ENCODE peak calls at places on chromosomes 4 and X, in seven cellular contexts. One of them, this sample, is unnamed.

GRCh38 chrX:123169247-123169901 is 14.7 kb upstream of the GRIA3 start:
- DNase-seq in SK-N-SH: no peak
- DNase-seq in K562: no peak
- DNase-seq in HCT116: peak; percentile 38
- DNase-seq in HepG2: peak; percentile 35
- DNase-seq in H1: no peak
- DNase-seq in GM12878: no peak
- DNase-seq in this sample: no peak

GRCh38 chr4:172546782-172547181 is 621.8 kb upstream of the GALNT7 start:
- DNase-seq in SK-N-SH: no peak
- DNase-seq in K562: no peak
- DNase-seq in HCT116: no peak
- DNase-seq in HepG2: no peak
- DNase-seq in H1: no peak
- DNase-seq in GM12878: peak; percentile 8
- DNase-seq in this sample: no peak

GRCh38 chrX:75781618-75782017 is 3.4 kb downstream of the MAGEE2 start:
- DNase-seq in SK-N-SH: peak; percentile 34
- DNase-seq in K562: no peak
- DNase-seq in HCT116: no peak
- DNase-seq in HepG2: no peak
- DNase-seq in H1: no peak
- DNase-seq in GM12878: no peak
- DNase-seq in this sample: no peak

GRCh38 chr4:78024085-78024484 is 33.0 kb upstream of the FRAS1 start:
- DNase-seq in SK-N-SH: no peak
- DNase-seq in K562: no peak
- DNase-seq in HCT116: no peak
- DNase-seq in HepG2: no peak
- DNase-seq in H1: no peak
- DNase-seq in GM12878: no peak
- DNase-seq in this sample: no peak

GRCh38 chr4:15805583-15806517 is 27.7 kb downstream of the CD38 start:
- DNase-seq in SK-N-SH: peak; percentile 39
- DNase-seq in K562: peak; percentile 42
- DNase-seq in HCT116: peak; percentile 57
- DNase-seq in HepG2: peak; percentile 53
- DNase-seq in H1: no peak
- DNase-seq in GM12878: peak; percentile 48
- DNase-seq in this sample: peak; percentile 65

GRCh38 chrX:41275661-41276609 is 58.0 kb upstream of the DDX3X start:
- DNase-seq in SK-N-SH: peak; percentile 93
- DNase-seq in K562: peak; percentile 52
- DNase-seq in HCT116: no peak
- DNase-seq in HepG2: peak; percentile 21
- DNase-seq in H1: peak; percentile 62
- DNase-seq in GM12878: no peak
- DNase-seq in this sample: no peak

GRCh38 chr4:114658179-114658578 is 59.6 kb downstream of the UGT8 start:
- DNase-seq in SK-N-SH: no peak
- DNase-seq in K562: no peak
- DNase-seq in HCT116: no peak
- DNase-seq in HepG2: no peak
- DNase-seq in H1: no peak
- DNase-seq in GM12878: no peak
- DNase-seq in this sample: no peak

GRCh38 chr4:52911684-52912294 is 49.7 kb downstream of the RASL11B start:
- DNase-seq in SK-N-SH: peak; percentile 58
- DNase-seq in K562: peak; percentile 72
- DNase-seq in HCT116: peak; percentile 77
- DNase-seq in HepG2: peak; percentile 75
- DNase-seq in H1: peak; percentile 95
- DNase-seq in GM12878: peak; percentile 9
- DNase-seq in this sample: peak; percentile 77

GRCh38 chrX:12988797-12989196 is 13.9 kb downstream of the TMSB4X start:
- DNase-seq in SK-N-SH: no peak
- DNase-seq in K562: peak; percentile 20
- DNase-seq in HCT116: peak; percentile 60
- DNase-seq in HepG2: peak; percentile 73
- DNase-seq in H1: no peak
- DNase-seq in GM12878: no peak
- DNase-seq in this sample: no peak

GRCh38 chrX:132271330-132271729 is 52.1 kb upstream of the RAP2C start:
- DNase-seq in SK-N-SH: no peak
- DNase-seq in K562: no peak
- DNase-seq in HCT116: no peak
- DNase-seq in HepG2: no peak
- DNase-seq in H1: no peak
- DNase-seq in GM12878: no peak
- DNase-seq in this sample: no peak

GRCh38 chr4:38930199-38930598 is 62.6 kb downstream of the FAM114A1 start:
- DNase-seq in SK-N-SH: peak; percentile 27
- DNase-seq in K562: no peak
- DNase-seq in HCT116: no peak
- DNase-seq in HepG2: no peak
- DNase-seq in H1: no peak
- DNase-seq in GM12878: no peak
- DNase-seq in this sample: no peak

GRCh38 chr4:15906024-15906443 is 32.5 kb downstream of the FGFBP1 start:
- DNase-seq in SK-N-SH: no peak
- DNase-seq in K562: peak; percentile 28
- DNase-seq in HCT116: peak; percentile 95
- DNase-seq in HepG2: no peak
- DNase-seq in H1: peak; percentile 79
- DNase-seq in GM12878: no peak
- DNase-seq in this sample: no peak

GRCh38 chr4:7828926-7829325 is 110.7 kb downstream of the AFAP1 start:
- DNase-seq in SK-N-SH: no peak
- DNase-seq in K562: no peak
- DNase-seq in HCT116: no peak
- DNase-seq in HepG2: no peak
- DNase-seq in H1: no peak
- DNase-seq in GM12878: no peak
- DNase-seq in this sample: no peak

DNA sequence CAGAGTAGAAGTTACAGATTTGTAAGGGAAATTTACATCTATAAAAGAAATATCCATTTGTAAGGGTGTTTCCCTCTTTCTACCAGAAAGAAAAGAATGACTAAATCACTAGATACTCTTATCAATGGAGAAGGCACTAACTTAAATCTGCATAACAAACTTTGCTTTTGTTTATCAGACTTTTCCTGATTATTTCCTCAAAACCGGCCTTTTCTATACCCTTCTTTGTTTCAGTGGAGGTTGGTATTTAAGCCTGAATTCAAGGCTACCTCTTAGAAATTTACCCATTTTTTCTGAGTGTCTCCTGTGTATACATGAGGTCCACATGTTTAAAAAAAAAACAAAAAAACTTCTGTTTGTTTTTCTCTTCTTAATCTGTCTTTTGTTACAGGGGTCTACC is 80.4 kb upstream of the GRPR start:
- DNase-seq in SK-N-SH: no peak
- DNase-seq in K562: no peak
- DNase-seq in HCT116: no peak
- DNase-seq in HepG2: no peak
- DNase-seq in H1: no peak
- DNase-seq in GM12878: no peak
- DNase-seq in this sample: peak; percentile 60
- H3K9ac ChIP-seq in SK-N-SH: no peak overlapping the region
- H3K9ac ChIP-seq in K562: no peak overlapping the region
- H3K9ac ChIP-seq in HCT116: no peak overlapping the region
- H3K9ac ChIP-seq in HepG2: no peak overlapping the region
- H3K9ac ChIP-seq in H1: no peak overlapping the region
- H3K9ac ChIP-seq in GM12878: no peak overlapping the region
- H3K9ac ChIP-seq in this sample: no peak overlapping the region

GRCh38 chrX:70769659-70770232 is 138.8 kb downstream of the TEX11 start:
- DNase-seq in SK-N-SH: peak; percentile 8
- DNase-seq in K562: no peak
- DNase-seq in HCT116: no peak
- DNase-seq in HepG2: no peak
- DNase-seq in H1: no peak
- DNase-seq in GM12878: no peak
- DNase-seq in this sample: no peak
- TF ChIP-seq YY1 in SK-N-SH: no peak
- TF ChIP-seq YY1 in K562: no peak
- TF ChIP-seq YY1 in HCT116: no peak
- TF ChIP-seq YY1 in HepG2: no peak
- TF ChIP-seq YY1 in H1: no peak
- TF ChIP-seq YY1 in GM12878: no peak
- TF ChIP-seq YY1 in this sample: no peak

GRCh38 chr4:147779449-147779848 is 47.6 kb downstream of the ARHGAP10 start:
- DNase-seq in SK-N-SH: no peak
- DNase-seq in K562: no peak
- DNase-seq in HCT116: no peak
- DNase-seq in HepG2: no peak
- DNase-seq in H1: no peak
- DNase-seq in GM12878: no peak
- DNase-seq in this sample: no peak

GRCh38 chr4:147780137-147780777 is 48.4 kb downstream of the ARHGAP10 start:
- DNase-seq in SK-N-SH: no peak
- DNase-seq in K562: no peak
- DNase-seq in HCT116: no peak
- DNase-seq in HepG2: no peak
- DNase-seq in H1: no peak
- DNase-seq in GM12878: peak; percentile 86
- DNase-seq in this sample: no peak

GRCh38 chr4:147778942-147779341 is 47.1 kb downstream of the ARHGAP10 start:
- DNase-seq in SK-N-SH: no peak
- DNase-seq in K562: no peak
- DNase-seq in HCT116: no peak
- DNase-seq in HepG2: no peak
- DNase-seq in H1: no peak
- DNase-seq in GM12878: peak; percentile 98
- DNase-seq in this sample: no peak

GRCh38 chr4:147786031-147786430 is 54.1 kb downstream of the ARHGAP10 start:
- DNase-seq in SK-N-SH: no peak
- DNase-seq in K562: no peak
- DNase-seq in HCT116: no peak
- DNase-seq in HepG2: no peak
- DNase-seq in H1: no peak
- DNase-seq in GM12878: no peak
- DNase-seq in this sample: no peak

DNA sequence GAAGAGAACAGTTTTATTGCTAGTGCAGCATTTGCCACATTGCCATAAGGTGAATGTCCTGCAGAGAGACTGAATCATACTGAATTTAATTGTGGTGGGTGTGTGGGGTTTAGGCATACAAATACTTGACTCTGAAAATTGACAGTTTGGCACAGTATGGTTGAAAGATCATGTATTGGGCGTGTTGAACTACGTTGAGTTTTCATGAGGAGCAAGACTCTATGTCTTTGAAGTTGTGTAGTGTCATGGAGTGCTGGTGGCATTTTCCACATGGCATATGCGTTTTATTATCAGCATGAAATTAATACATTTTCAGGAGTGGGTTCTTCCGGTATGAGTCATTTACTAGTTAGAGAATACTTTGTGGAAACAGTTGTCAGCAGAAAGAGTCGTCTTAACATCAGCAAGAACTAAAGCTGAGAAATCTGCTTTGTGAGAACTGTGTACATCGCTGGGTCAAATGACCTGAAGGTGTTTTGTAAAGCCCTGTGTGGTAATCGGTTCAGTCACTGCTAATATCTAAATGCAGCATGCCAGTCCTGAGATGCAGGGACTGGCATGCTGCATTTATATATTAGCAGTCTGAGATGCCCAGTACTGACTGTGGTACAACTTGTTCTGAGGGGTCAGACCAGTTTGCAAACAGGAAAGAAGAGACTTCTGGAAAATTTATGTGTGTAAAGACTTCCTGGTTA is 50.3 kb downstream of the ARHGAP10 start:
- DNase-seq in SK-N-SH: no peak
- DNase-seq in K562: no peak
- DNase-seq in HCT116: peak; percentile 22
- DNase-seq in HepG2: no peak
- DNase-seq in H1: no peak
- DNase-seq in GM12878: no peak
- DNase-seq in this sample: no peak
- H3K4me3 ChIP-seq in SK-N-SH: no peak overlapping the region
- H3K4me3 ChIP-seq in K562: no peak overlapping the region
- H3K4me3 ChIP-seq in HCT116: no peak overlapping the region
- H3K4me3 ChIP-seq in HepG2: no peak overlapping the region
- H3K4me3 ChIP-seq in H1: no peak overlapping the region
- H3K4me3 ChIP-seq in GM12878: no peak overlapping the region
- H3K4me3 ChIP-seq in this sample: no peak overlapping the region

GRCh38 chrX:152020895-152021294 is 46.4 kb upstream of the GABRE start:
- DNase-seq in SK-N-SH: no peak
- DNase-seq in K562: no peak
- DNase-seq in HCT116: no peak
- DNase-seq in HepG2: no peak
- DNase-seq in H1: no peak
- DNase-seq in GM12878: no peak
- DNase-seq in this sample: no peak
- H3K9ac ChIP-seq in SK-N-SH: no peak overlapping the region
- H3K9ac ChIP-seq in K562: no peak overlapping the region
- H3K9ac ChIP-seq in HCT116: no peak overlapping the region
- H3K9ac ChIP-seq in HepG2: no peak overlapping the region
- H3K9ac ChIP-seq in H1: no peak overlapping the region
- H3K9ac ChIP-seq in GM12878: no peak overlapping the region
- H3K9ac ChIP-seq in this sample: no peak overlapping the region

DNA sequence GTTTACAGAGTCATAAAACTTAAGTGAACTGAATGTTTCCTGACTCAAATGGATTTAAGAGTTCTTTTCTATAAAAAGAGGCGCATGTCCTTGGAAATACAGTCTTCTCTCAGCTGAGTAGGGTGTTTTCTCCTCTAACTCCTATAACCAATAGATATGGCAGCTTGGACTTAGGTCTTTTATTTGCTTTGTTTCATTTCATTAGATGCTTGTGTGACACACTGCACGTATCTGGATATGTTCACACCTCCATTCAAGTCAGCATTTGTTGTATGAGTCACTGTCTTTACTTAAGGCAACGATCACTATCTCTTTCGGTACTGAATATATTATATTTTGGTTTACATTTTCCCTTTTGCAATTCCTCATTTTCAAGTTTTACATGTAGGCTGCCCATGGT is 136.6 kb downstream of the ARSF start:
- DNase-seq in SK-N-SH: no peak
- DNase-seq in K562: no peak
- DNase-seq in HCT116: no peak
- DNase-seq in HepG2: peak; percentile 1
- DNase-seq in H1: no peak
- DNase-seq in GM12878: no peak
- DNase-seq in this sample: no peak
- TF ChIP-seq YY1 in SK-N-SH: no peak
- TF ChIP-seq YY1 in K562: no peak
- TF ChIP-seq YY1 in HCT116: no peak
- TF ChIP-seq YY1 in HepG2: no peak
- TF ChIP-seq YY1 in H1: no peak
- TF ChIP-seq YY1 in GM12878: no peak
- TF ChIP-seq YY1 in this sample: no peak

GRCh38 chr4:145635117-145635516 is 15.9 kb downstream of the MMAA start:
- DNase-seq in SK-N-SH: no peak
- DNase-seq in K562: no peak
- DNase-seq in HCT116: no peak
- DNase-seq in HepG2: no peak
- DNase-seq in H1: no peak
- DNase-seq in GM12878: no peak
- DNase-seq in this sample: no peak
- H3K4me3 ChIP-seq in SK-N-SH: no peak overlapping the region
- H3K4me3 ChIP-seq in K562: no peak overlapping the region
- H3K4me3 ChIP-seq in HCT116: no peak overlapping the region
- H3K4me3 ChIP-seq in HepG2: no peak overlapping the region
- H3K4me3 ChIP-seq in H1: no peak overlapping the region
- H3K4me3 ChIP-seq in GM12878: no peak overlapping the region
- H3K4me3 ChIP-seq in this sample: no peak overlapping the region

This sample was measured in NT2/D1.